ENCODE peak calls at places on chromosome 9, in nine cellular contexts. One of them, this sample, is unnamed.

GRCh38 chr9:35826071-35826701 is 2.3 kb downstream of the FAM221B start:
- DNase-seq in NCI-H774: peak
- DNase-seq in GM12892: no peak
- DNase-seq in coronary artery: no peak
- DNase-seq in activated B cell treated with CpG ODN at 0.5 μM for 24 hours: no peak
- DNase-seq in A549: peak
- DNase-seq in activated T-helper 1 cell treated with anti-CD3 and anti-CD28 coated beads, Interleukin-12 subunit alpha, Interleukin-12 subunit beta, Interleukin-2, Interleukin-4 antibody, amounts not matched to agents 30 ng/mL and 10 ng/mL and 1 ng/mL, durations not matched to agents 14 hours and 24 hours and 36 hours: peak
- DNase-seq in stimulated activated naive CD4-positive, alpha-beta T cell treated with Interleukin-2 at 50 U/mL for 16 hours: no peak
- DNase-seq in nucleus accumbens: no peak
- DNase-seq in this sample: peak

GRCh38 chr9:6902423-6902822 is 144.7 kb downstream of the KDM4C start:
- DNase-seq in NCI-H774: no peak
- DNase-seq in GM12892: no peak
- DNase-seq in coronary artery: no peak
- DNase-seq in activated B cell treated with CpG ODN at 0.5 μM for 24 hours: no peak
- DNase-seq in A549: no peak
- DNase-seq in activated T-helper 1 cell treated with anti-CD3 and anti-CD28 coated beads, Interleukin-12 subunit alpha, Interleukin-12 subunit beta, Interleukin-2, Interleukin-4 antibody, amounts not matched to agents 30 ng/mL and 10 ng/mL and 1 ng/mL, durations not matched to agents 14 hours and 24 hours and 36 hours: no peak
- DNase-seq in stimulated activated naive CD4-positive, alpha-beta T cell treated with Interleukin-2 at 50 U/mL for 16 hours: no peak
- DNase-seq in nucleus accumbens: no peak
- DNase-seq in this sample: no peak

GRCh38 chr9:136899196-136899595 is 12.9 kb downstream of the TRAF2 start:
- DNase-seq in NCI-H774: no peak
- DNase-seq in GM12892: peak
- DNase-seq in coronary artery: no peak
- DNase-seq in activated B cell treated with CpG ODN at 0.5 μM for 24 hours: no peak
- DNase-seq in A549: peak
- DNase-seq in activated T-helper 1 cell treated with anti-CD3 and anti-CD28 coated beads, Interleukin-12 subunit alpha, Interleukin-12 subunit beta, Interleukin-2, Interleukin-4 antibody, amounts not matched to agents 30 ng/mL and 10 ng/mL and 1 ng/mL, durations not matched to agents 14 hours and 24 hours and 36 hours: no peak
- DNase-seq in stimulated activated naive CD4-positive, alpha-beta T cell treated with Interleukin-2 at 50 U/mL for 16 hours: no peak
- DNase-seq in nucleus accumbens: no peak
- DNase-seq in this sample: no peak

GRCh38 chr9:76342862-76343261 is 51.4 kb downstream of the RFK start:
- DNase-seq in NCI-H774: no peak
- DNase-seq in GM12892: no peak
- DNase-seq in coronary artery: no peak
- DNase-seq in activated B cell treated with CpG ODN at 0.5 μM for 24 hours: no peak
- DNase-seq in A549: no peak
- DNase-seq in activated T-helper 1 cell treated with anti-CD3 and anti-CD28 coated beads, Interleukin-12 subunit alpha, Interleukin-12 subunit beta, Interleukin-2, Interleukin-4 antibody, amounts not matched to agents 30 ng/mL and 10 ng/mL and 1 ng/mL, durations not matched to agents 14 hours and 24 hours and 36 hours: no peak
- DNase-seq in stimulated activated naive CD4-positive, alpha-beta T cell treated with Interleukin-2 at 50 U/mL for 16 hours: no peak
- DNase-seq in nucleus accumbens: no peak
- DNase-seq in this sample: no peak

GRCh38 chr9:108271236-108271635 is 584.5 kb downstream of the ACTL7B start:
- DNase-seq in NCI-H774: no peak
- DNase-seq in GM12892: no peak
- DNase-seq in coronary artery: no peak
- DNase-seq in activated B cell treated with CpG ODN at 0.5 μM for 24 hours: no peak
- DNase-seq in A549: no peak
- DNase-seq in activated T-helper 1 cell treated with anti-CD3 and anti-CD28 coated beads, Interleukin-12 subunit alpha, Interleukin-12 subunit beta, Interleukin-2, Interleukin-4 antibody, amounts not matched to agents 30 ng/mL and 10 ng/mL and 1 ng/mL, durations not matched to agents 14 hours and 24 hours and 36 hours: no peak
- DNase-seq in stimulated activated naive CD4-positive, alpha-beta T cell treated with Interleukin-2 at 50 U/mL for 16 hours: no peak
- DNase-seq in nucleus accumbens: no peak
- DNase-seq in this sample: peak

GRCh38 chr9:91978739-91979414 is 28.8 kb upstream of the ROR2 start:
- DNase-seq in NCI-H774: peak
- DNase-seq in GM12892: no peak
- DNase-seq in coronary artery: no peak
- DNase-seq in activated B cell treated with CpG ODN at 0.5 μM for 24 hours: no peak
- DNase-seq in A549: peak
- DNase-seq in activated T-helper 1 cell treated with anti-CD3 and anti-CD28 coated beads, Interleukin-12 subunit alpha, Interleukin-12 subunit beta, Interleukin-2, Interleukin-4 antibody, amounts not matched to agents 30 ng/mL and 10 ng/mL and 1 ng/mL, durations not matched to agents 14 hours and 24 hours and 36 hours: no peak
- DNase-seq in stimulated activated naive CD4-positive, alpha-beta T cell treated with Interleukin-2 at 50 U/mL for 16 hours: no peak
- DNase-seq in nucleus accumbens: no peak
- DNase-seq in this sample: peak

GRCh38 chr9:80072406-80072805 is 500.6 kb downstream of the TLE4 start:
- DNase-seq in NCI-H774: no peak
- DNase-seq in GM12892: no peak
- DNase-seq in coronary artery: no peak
- DNase-seq in activated B cell treated with CpG ODN at 0.5 μM for 24 hours: no peak
- DNase-seq in A549: no peak
- DNase-seq in activated T-helper 1 cell treated with anti-CD3 and anti-CD28 coated beads, Interleukin-12 subunit alpha, Interleukin-12 subunit beta, Interleukin-2, Interleukin-4 antibody, amounts not matched to agents 30 ng/mL and 10 ng/mL and 1 ng/mL, durations not matched to agents 14 hours and 24 hours and 36 hours: no peak
- DNase-seq in stimulated activated naive CD4-positive, alpha-beta T cell treated with Interleukin-2 at 50 U/mL for 16 hours: no peak
- DNase-seq in nucleus accumbens: no peak
- DNase-seq in this sample: no peak

GRCh38 chr9:116002624-116003023 is 151.0 kb upstream of the PAPPA start:
- DNase-seq in NCI-H774: no peak
- DNase-seq in GM12892: no peak
- DNase-seq in coronary artery: no peak
- DNase-seq in activated B cell treated with CpG ODN at 0.5 μM for 24 hours: no peak
- DNase-seq in A549: no peak
- DNase-seq in activated T-helper 1 cell treated with anti-CD3 and anti-CD28 coated beads, Interleukin-12 subunit alpha, Interleukin-12 subunit beta, Interleukin-2, Interleukin-4 antibody, amounts not matched to agents 30 ng/mL and 10 ng/mL and 1 ng/mL, durations not matched to agents 14 hours and 24 hours and 36 hours: no peak
- DNase-seq in stimulated activated naive CD4-positive, alpha-beta T cell treated with Interleukin-2 at 50 U/mL for 16 hours: no peak
- DNase-seq in nucleus accumbens: no peak
- DNase-seq in this sample: peak

GRCh38 chr9:124454791-124455443 is 4.7 kb downstream of the ADGRD2 start:
- DNase-seq in NCI-H774: no peak
- DNase-seq in GM12892: peak
- DNase-seq in coronary artery: no peak
- DNase-seq in activated B cell treated with CpG ODN at 0.5 μM for 24 hours: no peak
- DNase-seq in A549: no peak
- DNase-seq in activated T-helper 1 cell treated with anti-CD3 and anti-CD28 coated beads, Interleukin-12 subunit alpha, Interleukin-12 subunit beta, Interleukin-2, Interleukin-4 antibody, amounts not matched to agents 30 ng/mL and 10 ng/mL and 1 ng/mL, durations not matched to agents 14 hours and 24 hours and 36 hours: no peak
- DNase-seq in stimulated activated naive CD4-positive, alpha-beta T cell treated with Interleukin-2 at 50 U/mL for 16 hours: no peak
- DNase-seq in nucleus accumbens: no peak
- DNase-seq in this sample: no peak

GRCh38 chr9:111980398-111980797 is 83.8 kb downstream of the UGCG start:
- DNase-seq in NCI-H774: no peak
- DNase-seq in GM12892: no peak
- DNase-seq in coronary artery: no peak
- DNase-seq in activated B cell treated with CpG ODN at 0.5 μM for 24 hours: no peak
- DNase-seq in A549: no peak
- DNase-seq in activated T-helper 1 cell treated with anti-CD3 and anti-CD28 coated beads, Interleukin-12 subunit alpha, Interleukin-12 subunit beta, Interleukin-2, Interleukin-4 antibody, amounts not matched to agents 30 ng/mL and 10 ng/mL and 1 ng/mL, durations not matched to agents 14 hours and 24 hours and 36 hours: no peak
- DNase-seq in stimulated activated naive CD4-positive, alpha-beta T cell treated with Interleukin-2 at 50 U/mL for 16 hours: no peak
- DNase-seq in nucleus accumbens: no peak
- DNase-seq in this sample: no peak

GRCh38 chr9:32398207-32398606 is 13.8 kb downstream of the ACO1 start:
- DNase-seq in NCI-H774: no peak
- DNase-seq in GM12892: no peak
- DNase-seq in coronary artery: no peak
- DNase-seq in activated B cell treated with CpG ODN at 0.5 μM for 24 hours: no peak
- DNase-seq in A549: no peak
- DNase-seq in activated T-helper 1 cell treated with anti-CD3 and anti-CD28 coated beads, Interleukin-12 subunit alpha, Interleukin-12 subunit beta, Interleukin-2, Interleukin-4 antibody, amounts not matched to agents 30 ng/mL and 10 ng/mL and 1 ng/mL, durations not matched to agents 14 hours and 24 hours and 36 hours: no peak
- DNase-seq in stimulated activated naive CD4-positive, alpha-beta T cell treated with Interleukin-2 at 50 U/mL for 16 hours: no peak
- DNase-seq in nucleus accumbens: no peak
- DNase-seq in this sample: no peak

GRCh38 chr9:136690841-136691261 is 3.6 kb upstream of the AGPAT2 start:
- DNase-seq in NCI-H774: no peak
- DNase-seq in GM12892: no peak
- DNase-seq in coronary artery: no peak
- DNase-seq in activated B cell treated with CpG ODN at 0.5 μM for 24 hours: no peak
- DNase-seq in A549: no peak
- DNase-seq in activated T-helper 1 cell treated with anti-CD3 and anti-CD28 coated beads, Interleukin-12 subunit alpha, Interleukin-12 subunit beta, Interleukin-2, Interleukin-4 antibody, amounts not matched to agents 30 ng/mL and 10 ng/mL and 1 ng/mL, durations not matched to agents 14 hours and 24 hours and 36 hours: no peak
- DNase-seq in stimulated activated naive CD4-positive, alpha-beta T cell treated with Interleukin-2 at 50 U/mL for 16 hours: no peak
- DNase-seq in nucleus accumbens: no peak
- DNase-seq in this sample: no peak

GRCh38 chr9:91207889-91208651 is 153.6 kb downstream of the AUH start:
- DNase-seq in NCI-H774: peak
- DNase-seq in GM12892: no peak
- DNase-seq in coronary artery: no peak
- DNase-seq in activated B cell treated with CpG ODN at 0.5 μM for 24 hours: no peak
- DNase-seq in A549: no peak
- DNase-seq in activated T-helper 1 cell treated with anti-CD3 and anti-CD28 coated beads, Interleukin-12 subunit alpha, Interleukin-12 subunit beta, Interleukin-2, Interleukin-4 antibody, amounts not matched to agents 30 ng/mL and 10 ng/mL and 1 ng/mL, durations not matched to agents 14 hours and 24 hours and 36 hours: no peak
- DNase-seq in stimulated activated naive CD4-positive, alpha-beta T cell treated with Interleukin-2 at 50 U/mL for 16 hours: no peak
- DNase-seq in nucleus accumbens: no peak
- DNase-seq in this sample: peak

GRCh38 chr9:77876091-77876490 is 155.5 kb downstream of the GNAQ start:
- DNase-seq in NCI-H774: no peak
- DNase-seq in GM12892: no peak
- DNase-seq in coronary artery: no peak
- DNase-seq in activated B cell treated with CpG ODN at 0.5 μM for 24 hours: no peak
- DNase-seq in A549: no peak
- DNase-seq in activated T-helper 1 cell treated with anti-CD3 and anti-CD28 coated beads, Interleukin-12 subunit alpha, Interleukin-12 subunit beta, Interleukin-2, Interleukin-4 antibody, amounts not matched to agents 30 ng/mL and 10 ng/mL and 1 ng/mL, durations not matched to agents 14 hours and 24 hours and 36 hours: no peak
- DNase-seq in stimulated activated naive CD4-positive, alpha-beta T cell treated with Interleukin-2 at 50 U/mL for 16 hours: no peak
- DNase-seq in nucleus accumbens: no peak
- DNase-seq in this sample: no peak

GRCh38 chr9:841371-842209 is at the start of gene DMRT1:
- DNase-seq in NCI-H774: no peak
- DNase-seq in GM12892: no peak
- DNase-seq in coronary artery: no peak
- DNase-seq in activated B cell treated with CpG ODN at 0.5 μM for 24 hours: no peak
- DNase-seq in A549: no peak
- DNase-seq in activated T-helper 1 cell treated with anti-CD3 and anti-CD28 coated beads, Interleukin-12 subunit alpha, Interleukin-12 subunit beta, Interleukin-2, Interleukin-4 antibody, amounts not matched to agents 30 ng/mL and 10 ng/mL and 1 ng/mL, durations not matched to agents 14 hours and 24 hours and 36 hours: no peak
- DNase-seq in stimulated activated naive CD4-positive, alpha-beta T cell treated with Interleukin-2 at 50 U/mL for 16 hours: no peak
- DNase-seq in nucleus accumbens: no peak
- DNase-seq in this sample: no peak

GRCh38 chr9:114930063-114930812 is at the start of gene TNFSF8:
- DNase-seq in NCI-H774: no peak
- DNase-seq in GM12892: no peak
- DNase-seq in coronary artery: no peak
- DNase-seq in activated B cell treated with CpG ODN at 0.5 μM for 24 hours: no peak
- DNase-seq in A549: no peak
- DNase-seq in activated T-helper 1 cell treated with anti-CD3 and anti-CD28 coated beads, Interleukin-12 subunit alpha, Interleukin-12 subunit beta, Interleukin-2, Interleukin-4 antibody, amounts not matched to agents 30 ng/mL and 10 ng/mL and 1 ng/mL, durations not matched to agents 14 hours and 24 hours and 36 hours: peak
- DNase-seq in stimulated activated naive CD4-positive, alpha-beta T cell treated with Interleukin-2 at 50 U/mL for 16 hours: peak
- DNase-seq in nucleus accumbens: no peak
- DNase-seq in this sample: no peak

GRCh38 chr9:86186696-86187095 is 72.8 kb downstream of the C9orf153 start:
- DNase-seq in NCI-H774: no peak
- DNase-seq in GM12892: no peak
- DNase-seq in coronary artery: no peak
- DNase-seq in activated B cell treated with CpG ODN at 0.5 μM for 24 hours: no peak
- DNase-seq in A549: no peak
- DNase-seq in activated T-helper 1 cell treated with anti-CD3 and anti-CD28 coated beads, Interleukin-12 subunit alpha, Interleukin-12 subunit beta, Interleukin-2, Interleukin-4 antibody, amounts not matched to agents 30 ng/mL and 10 ng/mL and 1 ng/mL, durations not matched to agents 14 hours and 24 hours and 36 hours: no peak
- DNase-seq in stimulated activated naive CD4-positive, alpha-beta T cell treated with Interleukin-2 at 50 U/mL for 16 hours: no peak
- DNase-seq in nucleus accumbens: no peak
- DNase-seq in this sample: no peak

GRCh38 chr9:90642570-90643539 is at the start of gene DIRAS2:
- DNase-seq in NCI-H774: peak
- DNase-seq in GM12892: no peak
- DNase-seq in coronary artery: no peak
- DNase-seq in activated B cell treated with CpG ODN at 0.5 μM for 24 hours: no peak
- DNase-seq in A549: peak
- DNase-seq in activated T-helper 1 cell treated with anti-CD3 and anti-CD28 coated beads, Interleukin-12 subunit alpha, Interleukin-12 subunit beta, Interleukin-2, Interleukin-4 antibody, amounts not matched to agents 30 ng/mL and 10 ng/mL and 1 ng/mL, durations not matched to agents 14 hours and 24 hours and 36 hours: no peak
- DNase-seq in stimulated activated naive CD4-positive, alpha-beta T cell treated with Interleukin-2 at 50 U/mL for 16 hours: no peak
- DNase-seq in nucleus accumbens: peak
- DNase-seq in this sample: peak

GRCh38 chr9:121809356-121810050 is 158.1 kb downstream of the DAB2IP start:
- DNase-seq in NCI-H774: no peak
- DNase-seq in GM12892: no peak
- DNase-seq in coronary artery: peak
- DNase-seq in activated B cell treated with CpG ODN at 0.5 μM for 24 hours: no peak
- DNase-seq in A549: no peak
- DNase-seq in activated T-helper 1 cell treated with anti-CD3 and anti-CD28 coated beads, Interleukin-12 subunit alpha, Interleukin-12 subunit beta, Interleukin-2, Interleukin-4 antibody, amounts not matched to agents 30 ng/mL and 10 ng/mL and 1 ng/mL, durations not matched to agents 14 hours and 24 hours and 36 hours: no peak
- DNase-seq in stimulated activated naive CD4-positive, alpha-beta T cell treated with Interleukin-2 at 50 U/mL for 16 hours: no peak
- DNase-seq in nucleus accumbens: no peak
- DNase-seq in this sample: no peak

GRCh38 chr9:134955801-134956200 is 38.1 kb upstream of the FCN1 start:
- DNase-seq in NCI-H774: no peak
- DNase-seq in GM12892: no peak
- DNase-seq in coronary artery: no peak
- DNase-seq in activated B cell treated with CpG ODN at 0.5 μM for 24 hours: no peak
- DNase-seq in A549: no peak
- DNase-seq in activated T-helper 1 cell treated with anti-CD3 and anti-CD28 coated beads, Interleukin-12 subunit alpha, Interleukin-12 subunit beta, Interleukin-2, Interleukin-4 antibody, amounts not matched to agents 30 ng/mL and 10 ng/mL and 1 ng/mL, durations not matched to agents 14 hours and 24 hours and 36 hours: no peak
- DNase-seq in stimulated activated naive CD4-positive, alpha-beta T cell treated with Interleukin-2 at 50 U/mL for 16 hours: no peak
- DNase-seq in nucleus accumbens: no peak
- DNase-seq in this sample: no peak

GRCh38 chr9:82332018-82332773 is 343.6 kb downstream of the SPATA31D1 start:
- DNase-seq in NCI-H774: peak
- DNase-seq in GM12892: no peak
- DNase-seq in coronary artery: no peak
- DNase-seq in activated B cell treated with CpG ODN at 0.5 μM for 24 hours: no peak
- DNase-seq in A549: peak
- DNase-seq in activated T-helper 1 cell treated with anti-CD3 and anti-CD28 coated beads, Interleukin-12 subunit alpha, Interleukin-12 subunit beta, Interleukin-2, Interleukin-4 antibody, amounts not matched to agents 30 ng/mL and 10 ng/mL and 1 ng/mL, durations not matched to agents 14 hours and 24 hours and 36 hours: no peak
- DNase-seq in stimulated activated naive CD4-positive, alpha-beta T cell treated with Interleukin-2 at 50 U/mL for 16 hours: no peak
- DNase-seq in nucleus accumbens: no peak
- DNase-seq in this sample: peak

GRCh38 chr9:106649664-106650063 is 213.3 kb upstream of the ZNF462 start:
- DNase-seq in NCI-H774: no peak
- DNase-seq in GM12892: no peak
- DNase-seq in coronary artery: no peak
- DNase-seq in activated B cell treated with CpG ODN at 0.5 μM for 24 hours: no peak
- DNase-seq in A549: no peak
- DNase-seq in activated T-helper 1 cell treated with anti-CD3 and anti-CD28 coated beads, Interleukin-12 subunit alpha, Interleukin-12 subunit beta, Interleukin-2, Interleukin-4 antibody, amounts not matched to agents 30 ng/mL and 10 ng/mL and 1 ng/mL, durations not matched to agents 14 hours and 24 hours and 36 hours: no peak
- DNase-seq in stimulated activated naive CD4-positive, alpha-beta T cell treated with Interleukin-2 at 50 U/mL for 16 hours: no peak
- DNase-seq in nucleus accumbens: no peak
- DNase-seq in this sample: no peak

GRCh38 chr9:97787551-97787950 is 65.5 kb upstream of the FOXE1 start:
- DNase-seq in NCI-H774: no peak
- DNase-seq in GM12892: no peak
- DNase-seq in coronary artery: no peak
- DNase-seq in activated B cell treated with CpG ODN at 0.5 μM for 24 hours: no peak
- DNase-seq in A549: no peak
- DNase-seq in activated T-helper 1 cell treated with anti-CD3 and anti-CD28 coated beads, Interleukin-12 subunit alpha, Interleukin-12 subunit beta, Interleukin-2, Interleukin-4 antibody, amounts not matched to agents 30 ng/mL and 10 ng/mL and 1 ng/mL, durations not matched to agents 14 hours and 24 hours and 36 hours: no peak
- DNase-seq in stimulated activated naive CD4-positive, alpha-beta T cell treated with Interleukin-2 at 50 U/mL for 16 hours: no peak
- DNase-seq in nucleus accumbens: no peak
- DNase-seq in this sample: no peak

GRCh38 chr9:36748322-36748899 is 175.7 kb downstream of the MELK start:
- DNase-seq in NCI-H774: no peak
- DNase-seq in GM12892: peak
- DNase-seq in coronary artery: no peak
- DNase-seq in activated B cell treated with CpG ODN at 0.5 μM for 24 hours: no peak
- DNase-seq in A549: peak
- DNase-seq in activated T-helper 1 cell treated with anti-CD3 and anti-CD28 coated beads, Interleukin-12 subunit alpha, Interleukin-12 subunit beta, Interleukin-2, Interleukin-4 antibody, amounts not matched to agents 30 ng/mL and 10 ng/mL and 1 ng/mL, durations not matched to agents 14 hours and 24 hours and 36 hours: no peak
- DNase-seq in stimulated activated naive CD4-positive, alpha-beta T cell treated with Interleukin-2 at 50 U/mL for 16 hours: no peak
- DNase-seq in nucleus accumbens: no peak
- DNase-seq in this sample: peak

GRCh38 chr9:17401858-17402257 is 177.0 kb upstream of the SH3GL2 start:
- DNase-seq in NCI-H774: no peak
- DNase-seq in GM12892: no peak
- DNase-seq in coronary artery: no peak
- DNase-seq in activated B cell treated with CpG ODN at 0.5 μM for 24 hours: no peak
- DNase-seq in A549: no peak
- DNase-seq in activated T-helper 1 cell treated with anti-CD3 and anti-CD28 coated beads, Interleukin-12 subunit alpha, Interleukin-12 subunit beta, Interleukin-2, Interleukin-4 antibody, amounts not matched to agents 30 ng/mL and 10 ng/mL and 1 ng/mL, durations not matched to agents 14 hours and 24 hours and 36 hours: no peak
- DNase-seq in stimulated activated naive CD4-positive, alpha-beta T cell treated with Interleukin-2 at 50 U/mL for 16 hours: no peak
- DNase-seq in nucleus accumbens: no peak
- DNase-seq in this sample: no peak

GRCh38 chr9:90807006-90807405 is 5.4 kb downstream of the SYK start:
- DNase-seq in NCI-H774: no peak
- DNase-seq in GM12892: no peak
- DNase-seq in coronary artery: no peak
- DNase-seq in activated B cell treated with CpG ODN at 0.5 μM for 24 hours: no peak
- DNase-seq in A549: no peak
- DNase-seq in activated T-helper 1 cell treated with anti-CD3 and anti-CD28 coated beads, Interleukin-12 subunit alpha, Interleukin-12 subunit beta, Interleukin-2, Interleukin-4 antibody, amounts not matched to agents 30 ng/mL and 10 ng/mL and 1 ng/mL, durations not matched to agents 14 hours and 24 hours and 36 hours: no peak
- DNase-seq in stimulated activated naive CD4-positive, alpha-beta T cell treated with Interleukin-2 at 50 U/mL for 16 hours: no peak
- DNase-seq in nucleus accumbens: no peak
- DNase-seq in this sample: no peak

GRCh38 chr9:121778252-121779225 is 127.1 kb downstream of the DAB2IP start:
- DNase-seq in NCI-H774: no peak
- DNase-seq in GM12892: no peak
- DNase-seq in coronary artery: no peak
- DNase-seq in activated B cell treated with CpG ODN at 0.5 μM for 24 hours: no peak
- DNase-seq in A549: no peak
- DNase-seq in activated T-helper 1 cell treated with anti-CD3 and anti-CD28 coated beads, Interleukin-12 subunit alpha, Interleukin-12 subunit beta, Interleukin-2, Interleukin-4 antibody, amounts not matched to agents 30 ng/mL and 10 ng/mL and 1 ng/mL, durations not matched to agents 14 hours and 24 hours and 36 hours: no peak
- DNase-seq in stimulated activated naive CD4-positive, alpha-beta T cell treated with Interleukin-2 at 50 U/mL for 16 hours: no peak
- DNase-seq in nucleus accumbens: no peak
- DNase-seq in this sample: no peak

GRCh38 chr9:113616716-113617496 is 153.4 kb downstream of the RGS3 start:
- DNase-seq in NCI-H774: no peak
- DNase-seq in GM12892: no peak
- DNase-seq in coronary artery: no peak
- DNase-seq in activated B cell treated with CpG ODN at 0.5 μM for 24 hours: no peak
- DNase-seq in A549: no peak
- DNase-seq in activated T-helper 1 cell treated with anti-CD3 and anti-CD28 coated beads, Interleukin-12 subunit alpha, Interleukin-12 subunit beta, Interleukin-2, Interleukin-4 antibody, amounts not matched to agents 30 ng/mL and 10 ng/mL and 1 ng/mL, durations not matched to agents 14 hours and 24 hours and 36 hours: no peak
- DNase-seq in stimulated activated naive CD4-positive, alpha-beta T cell treated with Interleukin-2 at 50 U/mL for 16 hours: no peak
- DNase-seq in nucleus accumbens: no peak
- DNase-seq in this sample: no peak

GRCh38 chr9:116646661-116647514 is 40.2 kb upstream of the TRIM32 start:
- DNase-seq in NCI-H774: no peak
- DNase-seq in GM12892: no peak
- DNase-seq in coronary artery: no peak
- DNase-seq in activated B cell treated with CpG ODN at 0.5 μM for 24 hours: no peak
- DNase-seq in A549: peak
- DNase-seq in activated T-helper 1 cell treated with anti-CD3 and anti-CD28 coated beads, Interleukin-12 subunit alpha, Interleukin-12 subunit beta, Interleukin-2, Interleukin-4 antibody, amounts not matched to agents 30 ng/mL and 10 ng/mL and 1 ng/mL, durations not matched to agents 14 hours and 24 hours and 36 hours: no peak
- DNase-seq in stimulated activated naive CD4-positive, alpha-beta T cell treated with Interleukin-2 at 50 U/mL for 16 hours: no peak
- DNase-seq in nucleus accumbens: no peak
- DNase-seq in this sample: peak

GRCh38 chr9:24351258-24351657 is 194.4 kb downstream of the IZUMO3 start:
- DNase-seq in NCI-H774: no peak
- DNase-seq in GM12892: no peak
- DNase-seq in coronary artery: no peak
- DNase-seq in activated B cell treated with CpG ODN at 0.5 μM for 24 hours: no peak
- DNase-seq in A549: no peak
- DNase-seq in activated T-helper 1 cell treated with anti-CD3 and anti-CD28 coated beads, Interleukin-12 subunit alpha, Interleukin-12 subunit beta, Interleukin-2, Interleukin-4 antibody, amounts not matched to agents 30 ng/mL and 10 ng/mL and 1 ng/mL, durations not matched to agents 14 hours and 24 hours and 36 hours: no peak
- DNase-seq in stimulated activated naive CD4-positive, alpha-beta T cell treated with Interleukin-2 at 50 U/mL for 16 hours: no peak
- DNase-seq in nucleus accumbens: no peak
- DNase-seq in this sample: no peak

GRCh38 chr9:114166606-114167572 is 11.6 kb downstream of the COL27A1 start:
- DNase-seq in NCI-H774: no peak
- DNase-seq in GM12892: no peak
- DNase-seq in coronary artery: no peak
- DNase-seq in activated B cell treated with CpG ODN at 0.5 μM for 24 hours: no peak
- DNase-seq in A549: no peak
- DNase-seq in activated T-helper 1 cell treated with anti-CD3 and anti-CD28 coated beads, Interleukin-12 subunit alpha, Interleukin-12 subunit beta, Interleukin-2, Interleukin-4 antibody, amounts not matched to agents 30 ng/mL and 10 ng/mL and 1 ng/mL, durations not matched to agents 14 hours and 24 hours and 36 hours: no peak
- DNase-seq in stimulated activated naive CD4-positive, alpha-beta T cell treated with Interleukin-2 at 50 U/mL for 16 hours: no peak
- DNase-seq in nucleus accumbens: no peak
- DNase-seq in this sample: no peak

This sample was measured in H4.